ENCODE peak calls at places on chromosomes 4 and X, in four cellular contexts. One of them, this sample, is unnamed.

GRCh38 chrX:39809326-39809725 is 288.4 kb downstream of the BCOR start:
- DNase-seq in Daoy: peak; percentile 66
- DNase-seq in heart right ventricle: no peak
- DNase-seq in HS-5: peak; percentile 54
- DNase-seq in this sample: no peak

GRCh38 chr4:151267822-151268535 is 9.0 kb upstream of the PRSS48 start:
- DNase-seq in Daoy: no peak
- DNase-seq in heart right ventricle: no peak
- DNase-seq in HS-5: no peak
- DNase-seq in this sample: no peak

GRCh38 chrX:125219852-125220251 is 99.8 kb upstream of the TEX13C start:
- DNase-seq in Daoy: no peak
- DNase-seq in heart right ventricle: no peak
- DNase-seq in HS-5: no peak
- DNase-seq in this sample: no peak

GRCh38 chrX:111376897-111377601 is 34.9 kb downstream of the DCX start:
- DNase-seq in Daoy: no peak
- DNase-seq in heart right ventricle: no peak
- DNase-seq in HS-5: no peak
- DNase-seq in this sample: no peak

GRCh38 chr4:120869511-120870278 is 52.8 kb downstream of the PRDM5 start:
- DNase-seq in Daoy: no peak
- DNase-seq in heart right ventricle: no peak
- DNase-seq in HS-5: no peak
- DNase-seq in this sample: no peak

GRCh38 chrX:152637649-152638442 is at the start of gene GABRQ:
- DNase-seq in Daoy: peak; percentile 84
- DNase-seq in heart right ventricle: no peak
- DNase-seq in HS-5: peak; percentile 19
- DNase-seq in this sample: no peak

GRCh38 chr4:52402582-52402981 is 256.5 kb downstream of the USP46 start:
- DNase-seq in Daoy: no peak
- DNase-seq in heart right ventricle: no peak
- DNase-seq in HS-5: no peak
- DNase-seq in this sample: no peak

GRCh38 chrX:22800360-22800759 is 199.4 kb upstream of the DDX53 start:
- DNase-seq in Daoy: peak; percentile 79
- DNase-seq in heart right ventricle: no peak
- DNase-seq in HS-5: peak; percentile 75
- DNase-seq in this sample: peak; percentile 58

GRCh38 chr4:6885953-6886557 is 23.6 kb upstream of the TBC1D14 start:
- DNase-seq in Daoy: peak; percentile 28
- DNase-seq in heart right ventricle: peak; percentile 58
- DNase-seq in HS-5: no peak
- DNase-seq in this sample: no peak

GRCh38 chr4:46931981-46932380 is 22.9 kb upstream of the COX7B2 start:
- DNase-seq in Daoy: peak; percentile 62
- DNase-seq in heart right ventricle: peak; percentile 32
- DNase-seq in HS-5: no peak
- DNase-seq in this sample: no peak

GRCh38 chrX:17377795-17378194 is 2.8 kb downstream of the NHS start:
- DNase-seq in Daoy: no peak
- DNase-seq in heart right ventricle: no peak
- DNase-seq in HS-5: no peak
- DNase-seq in this sample: no peak

GRCh38 chr4:7212921-7213320 is 20.6 kb downstream of the SORCS2 start:
- DNase-seq in Daoy: no peak
- DNase-seq in heart right ventricle: no peak
- DNase-seq in HS-5: no peak
- DNase-seq in this sample: no peak

This sample was measured in AG04449.